ENCODE peak calls at places on chromosomes 5 and 9, in ten cellular contexts. One of them, this sample, is unnamed.

GRCh38 chr5:40841068-40841805 is at the start of gene CARD6:
- DNase-seq in right cardiac atrium: no peak
- DNase-seq in activated effector memory CD4-positive, alpha-beta T cell treated with Interleukin-2 at 50 U/mL for 16 hours: no peak
- DNase-seq in NCI-H187 treated with DMSO at 0.1 percent for 48 hours: no peak
- DNase-seq in stimulated activated CD8-positive, alpha-beta memory T cell treated with anti-CD3 and anti-CD28 coated beads, Interleukin-2, amount 100 ng/mL, for 48 hours: no peak
- DNase-seq in activated CD4-positive, alpha-beta T cell treated with anti-CD3 and anti-CD28 coated beads, Interleukin-2, amount 50 U/mL, for 1 hour: no peak
- DNase-seq in GM12892: no peak
- DNase-seq in stimulated activated CD4-positive, alpha-beta T cell treated with anti-CD3 and anti-CD28 coated beads, Interleukin-15, amount 100 ng/mL, for 1 hour: no peak
- DNase-seq in GM10248: peak
- DNase-seq in HEK293T: no peak
- DNase-seq in this sample: no peak

GRCh38 chr9:34452568-34452967 is 5.8 kb downstream of the FAM219A start:
- DNase-seq in GM10248: no peak
- DNase-seq in activated CD4-positive, alpha-beta T cell treated with anti-CD3 and anti-CD28 coated beads, Interleukin-2, amount 50 U/mL, for 1 hour: no peak
- DNase-seq in right cardiac atrium: no peak
- DNase-seq in HEK293T: no peak
- DNase-seq in stimulated activated CD4-positive, alpha-beta T cell treated with anti-CD3 and anti-CD28 coated beads, Interleukin-15, amount 100 ng/mL, for 1 hour: no peak
- DNase-seq in NCI-H187 treated with DMSO at 0.1 percent for 48 hours: no peak
- DNase-seq in stimulated activated CD8-positive, alpha-beta memory T cell treated with anti-CD3 and anti-CD28 coated beads, Interleukin-2, amount 100 ng/mL, for 48 hours: no peak
- DNase-seq in GM12892: no peak
- DNase-seq in activated effector memory CD4-positive, alpha-beta T cell treated with Interleukin-2 at 50 U/mL for 16 hours: no peak
- DNase-seq in this sample: no peak

GRCh38 chr9:3835393-3835792 is 309.6 kb upstream of the RFX3 start:
- DNase-seq in right cardiac atrium: no peak
- DNase-seq in activated effector memory CD4-positive, alpha-beta T cell treated with Interleukin-2 at 50 U/mL for 16 hours: no peak
- DNase-seq in GM12892: no peak
- DNase-seq in stimulated activated CD4-positive, alpha-beta T cell treated with anti-CD3 and anti-CD28 coated beads, Interleukin-15, amount 100 ng/mL, for 1 hour: no peak
- DNase-seq in HEK293T: no peak
- DNase-seq in GM10248: no peak
- DNase-seq in NCI-H187 treated with DMSO at 0.1 percent for 48 hours: no peak
- DNase-seq in activated CD4-positive, alpha-beta T cell treated with anti-CD3 and anti-CD28 coated beads, Interleukin-2, amount 50 U/mL, for 1 hour: no peak
- DNase-seq in stimulated activated CD8-positive, alpha-beta memory T cell treated with anti-CD3 and anti-CD28 coated beads, Interleukin-2, amount 100 ng/mL, for 48 hours: no peak
- DNase-seq in this sample: no peak

GRCh38 chr9:129559506-129559881 is 61.4 kb downstream of the C9orf50 start:
- DNase-seq in stimulated activated CD8-positive, alpha-beta memory T cell treated with anti-CD3 and anti-CD28 coated beads, Interleukin-2, amount 100 ng/mL, for 48 hours: no peak
- DNase-seq in GM10248: no peak
- DNase-seq in HEK293T: no peak
- DNase-seq in right cardiac atrium: no peak
- DNase-seq in GM12892: no peak
- DNase-seq in NCI-H187 treated with DMSO at 0.1 percent for 48 hours: no peak
- DNase-seq in activated effector memory CD4-positive, alpha-beta T cell treated with Interleukin-2 at 50 U/mL for 16 hours: no peak
- DNase-seq in activated CD4-positive, alpha-beta T cell treated with anti-CD3 and anti-CD28 coated beads, Interleukin-2, amount 50 U/mL, for 1 hour: no peak
- DNase-seq in stimulated activated CD4-positive, alpha-beta T cell treated with anti-CD3 and anti-CD28 coated beads, Interleukin-15, amount 100 ng/mL, for 1 hour: no peak
- DNase-seq in this sample: no peak

GRCh38 chr9:70297141-70297540 is 38.4 kb downstream of the SMC5 start:
- DNase-seq in right cardiac atrium: no peak
- DNase-seq in NCI-H187 treated with DMSO at 0.1 percent for 48 hours: no peak
- DNase-seq in GM12892: no peak
- DNase-seq in GM10248: no peak
- DNase-seq in activated effector memory CD4-positive, alpha-beta T cell treated with Interleukin-2 at 50 U/mL for 16 hours: no peak
- DNase-seq in stimulated activated CD4-positive, alpha-beta T cell treated with anti-CD3 and anti-CD28 coated beads, Interleukin-15, amount 100 ng/mL, for 1 hour: no peak
- DNase-seq in HEK293T: no peak
- DNase-seq in activated CD4-positive, alpha-beta T cell treated with anti-CD3 and anti-CD28 coated beads, Interleukin-2, amount 50 U/mL, for 1 hour: no peak
- DNase-seq in stimulated activated CD8-positive, alpha-beta memory T cell treated with anti-CD3 and anti-CD28 coated beads, Interleukin-2, amount 100 ng/mL, for 48 hours: no peak
- DNase-seq in this sample: no peak

GRCh38 chr9:2727966-2728613 is 10.8 kb downstream of the KCNV2 start:
- DNase-seq in activated CD4-positive, alpha-beta T cell treated with anti-CD3 and anti-CD28 coated beads, Interleukin-2, amount 50 U/mL, for 1 hour: no peak
- DNase-seq in HEK293T: peak
- DNase-seq in stimulated activated CD8-positive, alpha-beta memory T cell treated with anti-CD3 and anti-CD28 coated beads, Interleukin-2, amount 100 ng/mL, for 48 hours: no peak
- DNase-seq in NCI-H187 treated with DMSO at 0.1 percent for 48 hours: peak
- DNase-seq in stimulated activated CD4-positive, alpha-beta T cell treated with anti-CD3 and anti-CD28 coated beads, Interleukin-15, amount 100 ng/mL, for 1 hour: no peak
- DNase-seq in right cardiac atrium: no peak
- DNase-seq in GM10248: peak
- DNase-seq in activated effector memory CD4-positive, alpha-beta T cell treated with Interleukin-2 at 50 U/mL for 16 hours: no peak
- DNase-seq in GM12892: no peak
- DNase-seq in this sample: no peak

GRCh38 chr5:10329421-10329807 is 21.7 kb upstream of the CMBL start:
- DNase-seq in NCI-H187 treated with DMSO at 0.1 percent for 48 hours: no peak
- DNase-seq in GM12892: no peak
- DNase-seq in activated effector memory CD4-positive, alpha-beta T cell treated with Interleukin-2 at 50 U/mL for 16 hours: no peak
- DNase-seq in HEK293T: no peak
- DNase-seq in right cardiac atrium: no peak
- DNase-seq in GM10248: no peak
- DNase-seq in stimulated activated CD4-positive, alpha-beta T cell treated with anti-CD3 and anti-CD28 coated beads, Interleukin-15, amount 100 ng/mL, for 1 hour: no peak
- DNase-seq in stimulated activated CD8-positive, alpha-beta memory T cell treated with anti-CD3 and anti-CD28 coated beads, Interleukin-2, amount 100 ng/mL, for 48 hours: no peak
- DNase-seq in activated CD4-positive, alpha-beta T cell treated with anti-CD3 and anti-CD28 coated beads, Interleukin-2, amount 50 U/mL, for 1 hour: no peak
- DNase-seq in this sample: no peak

GRCh38 chr5:167995844-167996400 is 295.5 kb upstream of the WWC1 start:
- DNase-seq in activated effector memory CD4-positive, alpha-beta T cell treated with Interleukin-2 at 50 U/mL for 16 hours: no peak
- DNase-seq in GM10248: no peak
- DNase-seq in HEK293T: no peak
- DNase-seq in stimulated activated CD8-positive, alpha-beta memory T cell treated with anti-CD3 and anti-CD28 coated beads, Interleukin-2, amount 100 ng/mL, for 48 hours: no peak
- DNase-seq in right cardiac atrium: no peak
- DNase-seq in stimulated activated CD4-positive, alpha-beta T cell treated with anti-CD3 and anti-CD28 coated beads, Interleukin-15, amount 100 ng/mL, for 1 hour: no peak
- DNase-seq in NCI-H187 treated with DMSO at 0.1 percent for 48 hours: no peak
- DNase-seq in GM12892: no peak
- DNase-seq in activated CD4-positive, alpha-beta T cell treated with anti-CD3 and anti-CD28 coated beads, Interleukin-2, amount 50 U/mL, for 1 hour: no peak
- DNase-seq in this sample: no peak

GRCh38 chr9:133635903-133636531 is at the start of gene DBH:
- DNase-seq in stimulated activated CD8-positive, alpha-beta memory T cell treated with anti-CD3 and anti-CD28 coated beads, Interleukin-2, amount 100 ng/mL, for 48 hours: no peak
- DNase-seq in GM10248: no peak
- DNase-seq in HEK293T: no peak
- DNase-seq in GM12892: no peak
- DNase-seq in activated CD4-positive, alpha-beta T cell treated with anti-CD3 and anti-CD28 coated beads, Interleukin-2, amount 50 U/mL, for 1 hour: no peak
- DNase-seq in NCI-H187 treated with DMSO at 0.1 percent for 48 hours: no peak
- DNase-seq in right cardiac atrium: no peak
- DNase-seq in activated effector memory CD4-positive, alpha-beta T cell treated with Interleukin-2 at 50 U/mL for 16 hours: no peak
- DNase-seq in stimulated activated CD4-positive, alpha-beta T cell treated with anti-CD3 and anti-CD28 coated beads, Interleukin-15, amount 100 ng/mL, for 1 hour: no peak
- DNase-seq in this sample: no peak

GRCh38 chr5:111585291-111585690 is 73.0 kb upstream of the STARD4 start:
- DNase-seq in HEK293T: no peak
- DNase-seq in right cardiac atrium: no peak
- DNase-seq in stimulated activated CD4-positive, alpha-beta T cell treated with anti-CD3 and anti-CD28 coated beads, Interleukin-15, amount 100 ng/mL, for 1 hour: no peak
- DNase-seq in activated effector memory CD4-positive, alpha-beta T cell treated with Interleukin-2 at 50 U/mL for 16 hours: no peak
- DNase-seq in GM12892: no peak
- DNase-seq in NCI-H187 treated with DMSO at 0.1 percent for 48 hours: no peak
- DNase-seq in GM10248: no peak
- DNase-seq in activated CD4-positive, alpha-beta T cell treated with anti-CD3 and anti-CD28 coated beads, Interleukin-2, amount 50 U/mL, for 1 hour: no peak
- DNase-seq in stimulated activated CD8-positive, alpha-beta memory T cell treated with anti-CD3 and anti-CD28 coated beads, Interleukin-2, amount 100 ng/mL, for 48 hours: no peak
- DNase-seq in this sample: no peak

GRCh38 chr9:133961226-133962165 is 30.6 kb downstream of the VAV2 start:
- DNase-seq in stimulated activated CD4-positive, alpha-beta T cell treated with anti-CD3 and anti-CD28 coated beads, Interleukin-15, amount 100 ng/mL, for 1 hour: no peak
- DNase-seq in HEK293T: no peak
- DNase-seq in stimulated activated CD8-positive, alpha-beta memory T cell treated with anti-CD3 and anti-CD28 coated beads, Interleukin-2, amount 100 ng/mL, for 48 hours: no peak
- DNase-seq in right cardiac atrium: peak
- DNase-seq in activated CD4-positive, alpha-beta T cell treated with anti-CD3 and anti-CD28 coated beads, Interleukin-2, amount 50 U/mL, for 1 hour: no peak
- DNase-seq in GM12892: no peak
- DNase-seq in NCI-H187 treated with DMSO at 0.1 percent for 48 hours: no peak
- DNase-seq in activated effector memory CD4-positive, alpha-beta T cell treated with Interleukin-2 at 50 U/mL for 16 hours: no peak
- DNase-seq in GM10248: no peak
- DNase-seq in this sample: no peak

GRCh38 chr5:147223951-147224791 is 10.7 kb upstream of the STK32A start:
- DNase-seq in GM12892: no peak
- DNase-seq in stimulated activated CD8-positive, alpha-beta memory T cell treated with anti-CD3 and anti-CD28 coated beads, Interleukin-2, amount 100 ng/mL, for 48 hours: no peak
- DNase-seq in HEK293T: peak
- DNase-seq in GM10248: peak
- DNase-seq in right cardiac atrium: no peak
- DNase-seq in NCI-H187 treated with DMSO at 0.1 percent for 48 hours: no peak
- DNase-seq in stimulated activated CD4-positive, alpha-beta T cell treated with anti-CD3 and anti-CD28 coated beads, Interleukin-15, amount 100 ng/mL, for 1 hour: no peak
- DNase-seq in activated effector memory CD4-positive, alpha-beta T cell treated with Interleukin-2 at 50 U/mL for 16 hours: no peak
- DNase-seq in activated CD4-positive, alpha-beta T cell treated with anti-CD3 and anti-CD28 coated beads, Interleukin-2, amount 50 U/mL, for 1 hour: no peak
- DNase-seq in this sample: no peak

GRCh38 chr9:100756217-100756616 is 178.3 kb downstream of the CAVIN4 start:
- DNase-seq in stimulated activated CD8-positive, alpha-beta memory T cell treated with anti-CD3 and anti-CD28 coated beads, Interleukin-2, amount 100 ng/mL, for 48 hours: no peak
- DNase-seq in HEK293T: no peak
- DNase-seq in activated CD4-positive, alpha-beta T cell treated with anti-CD3 and anti-CD28 coated beads, Interleukin-2, amount 50 U/mL, for 1 hour: no peak
- DNase-seq in GM12892: no peak
- DNase-seq in right cardiac atrium: no peak
- DNase-seq in NCI-H187 treated with DMSO at 0.1 percent for 48 hours: no peak
- DNase-seq in stimulated activated CD4-positive, alpha-beta T cell treated with anti-CD3 and anti-CD28 coated beads, Interleukin-15, amount 100 ng/mL, for 1 hour: no peak
- DNase-seq in activated effector memory CD4-positive, alpha-beta T cell treated with Interleukin-2 at 50 U/mL for 16 hours: no peak
- DNase-seq in GM10248: no peak
- DNase-seq in this sample: no peak

GRCh38 chr5:179880848-179881590 is 22.4 kb upstream of the MRNIP start:
- DNase-seq in right cardiac atrium: no peak
- DNase-seq in GM10248: no peak
- DNase-seq in stimulated activated CD8-positive, alpha-beta memory T cell treated with anti-CD3 and anti-CD28 coated beads, Interleukin-2, amount 100 ng/mL, for 48 hours: no peak
- DNase-seq in HEK293T: no peak
- DNase-seq in activated effector memory CD4-positive, alpha-beta T cell treated with Interleukin-2 at 50 U/mL for 16 hours: no peak
- DNase-seq in NCI-H187 treated with DMSO at 0.1 percent for 48 hours: no peak
- DNase-seq in GM12892: no peak
- DNase-seq in activated CD4-positive, alpha-beta T cell treated with anti-CD3 and anti-CD28 coated beads, Interleukin-2, amount 50 U/mL, for 1 hour: no peak
- DNase-seq in stimulated activated CD4-positive, alpha-beta T cell treated with anti-CD3 and anti-CD28 coated beads, Interleukin-15, amount 100 ng/mL, for 1 hour: no peak
- DNase-seq in this sample: no peak

GRCh38 chr5:115375922-115376321 is 79.5 kb upstream of the CCDC112 start:
- DNase-seq in HEK293T: no peak
- DNase-seq in GM10248: no peak
- DNase-seq in stimulated activated CD4-positive, alpha-beta T cell treated with anti-CD3 and anti-CD28 coated beads, Interleukin-15, amount 100 ng/mL, for 1 hour: no peak
- DNase-seq in activated effector memory CD4-positive, alpha-beta T cell treated with Interleukin-2 at 50 U/mL for 16 hours: no peak
- DNase-seq in NCI-H187 treated with DMSO at 0.1 percent for 48 hours: no peak
- DNase-seq in stimulated activated CD8-positive, alpha-beta memory T cell treated with anti-CD3 and anti-CD28 coated beads, Interleukin-2, amount 100 ng/mL, for 48 hours: no peak
- DNase-seq in right cardiac atrium: no peak
- DNase-seq in activated CD4-positive, alpha-beta T cell treated with anti-CD3 and anti-CD28 coated beads, Interleukin-2, amount 50 U/mL, for 1 hour: no peak
- DNase-seq in GM12892: no peak
- DNase-seq in this sample: no peak

GRCh38 chr9:99076483-99077171 is 28.3 kb upstream of the TGFBR1 start:
- DNase-seq in GM10248: peak
- DNase-seq in NCI-H187 treated with DMSO at 0.1 percent for 48 hours: no peak
- DNase-seq in activated effector memory CD4-positive, alpha-beta T cell treated with Interleukin-2 at 50 U/mL for 16 hours: peak
- DNase-seq in activated CD4-positive, alpha-beta T cell treated with anti-CD3 and anti-CD28 coated beads, Interleukin-2, amount 50 U/mL, for 1 hour: peak
- DNase-seq in stimulated activated CD8-positive, alpha-beta memory T cell treated with anti-CD3 and anti-CD28 coated beads, Interleukin-2, amount 100 ng/mL, for 48 hours: no peak
- DNase-seq in stimulated activated CD4-positive, alpha-beta T cell treated with anti-CD3 and anti-CD28 coated beads, Interleukin-15, amount 100 ng/mL, for 1 hour: no peak
- DNase-seq in HEK293T: no peak
- DNase-seq in GM12892: no peak
- DNase-seq in right cardiac atrium: peak
- DNase-seq in this sample: peak

GRCh38 chr9:124133752-124134151 is 122.2 kb downstream of the LHX2 start:
- DNase-seq in GM12892: no peak
- DNase-seq in stimulated activated CD8-positive, alpha-beta memory T cell treated with anti-CD3 and anti-CD28 coated beads, Interleukin-2, amount 100 ng/mL, for 48 hours: peak
- DNase-seq in activated effector memory CD4-positive, alpha-beta T cell treated with Interleukin-2 at 50 U/mL for 16 hours: no peak
- DNase-seq in HEK293T: no peak
- DNase-seq in stimulated activated CD4-positive, alpha-beta T cell treated with anti-CD3 and anti-CD28 coated beads, Interleukin-15, amount 100 ng/mL, for 1 hour: no peak
- DNase-seq in right cardiac atrium: peak
- DNase-seq in NCI-H187 treated with DMSO at 0.1 percent for 48 hours: no peak
- DNase-seq in GM10248: peak
- DNase-seq in activated CD4-positive, alpha-beta T cell treated with anti-CD3 and anti-CD28 coated beads, Interleukin-2, amount 50 U/mL, for 1 hour: no peak
- DNase-seq in this sample: no peak

GRCh38 chr5:36691241-36691640 is 84.8 kb downstream of the SLC1A3 start:
- DNase-seq in GM12892: no peak
- DNase-seq in stimulated activated CD4-positive, alpha-beta T cell treated with anti-CD3 and anti-CD28 coated beads, Interleukin-15, amount 100 ng/mL, for 1 hour: no peak
- DNase-seq in NCI-H187 treated with DMSO at 0.1 percent for 48 hours: no peak
- DNase-seq in activated CD4-positive, alpha-beta T cell treated with anti-CD3 and anti-CD28 coated beads, Interleukin-2, amount 50 U/mL, for 1 hour: no peak
- DNase-seq in right cardiac atrium: no peak
- DNase-seq in HEK293T: no peak
- DNase-seq in GM10248: no peak
- DNase-seq in stimulated activated CD8-positive, alpha-beta memory T cell treated with anti-CD3 and anti-CD28 coated beads, Interleukin-2, amount 100 ng/mL, for 48 hours: no peak
- DNase-seq in activated effector memory CD4-positive, alpha-beta T cell treated with Interleukin-2 at 50 U/mL for 16 hours: no peak
- DNase-seq in this sample: no peak

GRCh38 chr5:119470851-119471451 is 18.7 kb downstream of the HSD17B4 start:
- DNase-seq in activated CD4-positive, alpha-beta T cell treated with anti-CD3 and anti-CD28 coated beads, Interleukin-2, amount 50 U/mL, for 1 hour: no peak
- DNase-seq in stimulated activated CD8-positive, alpha-beta memory T cell treated with anti-CD3 and anti-CD28 coated beads, Interleukin-2, amount 100 ng/mL, for 48 hours: no peak
- DNase-seq in activated effector memory CD4-positive, alpha-beta T cell treated with Interleukin-2 at 50 U/mL for 16 hours: no peak
- DNase-seq in right cardiac atrium: no peak
- DNase-seq in HEK293T: no peak
- DNase-seq in GM10248: peak
- DNase-seq in GM12892: no peak
- DNase-seq in stimulated activated CD4-positive, alpha-beta T cell treated with anti-CD3 and anti-CD28 coated beads, Interleukin-15, amount 100 ng/mL, for 1 hour: no peak
- DNase-seq in NCI-H187 treated with DMSO at 0.1 percent for 48 hours: no peak
- DNase-seq in this sample: no peak

GRCh38 chr5:152349683-152350526 is 55.2 kb downstream of the NMUR2 start:
- DNase-seq in HEK293T: peak
- DNase-seq in stimulated activated CD8-positive, alpha-beta memory T cell treated with anti-CD3 and anti-CD28 coated beads, Interleukin-2, amount 100 ng/mL, for 48 hours: peak
- DNase-seq in GM12892: peak
- DNase-seq in GM10248: peak
- DNase-seq in right cardiac atrium: peak
- DNase-seq in activated CD4-positive, alpha-beta T cell treated with anti-CD3 and anti-CD28 coated beads, Interleukin-2, amount 50 U/mL, for 1 hour: peak
- DNase-seq in stimulated activated CD4-positive, alpha-beta T cell treated with anti-CD3 and anti-CD28 coated beads, Interleukin-15, amount 100 ng/mL, for 1 hour: no peak
- DNase-seq in NCI-H187 treated with DMSO at 0.1 percent for 48 hours: no peak
- DNase-seq in activated effector memory CD4-positive, alpha-beta T cell treated with Interleukin-2 at 50 U/mL for 16 hours: no peak
- DNase-seq in this sample: peak

GRCh38 chr5:148903587-148903986 is 77.2 kb downstream of the ADRB2 start:
- DNase-seq in stimulated activated CD8-positive, alpha-beta memory T cell treated with anti-CD3 and anti-CD28 coated beads, Interleukin-2, amount 100 ng/mL, for 48 hours: no peak
- DNase-seq in NCI-H187 treated with DMSO at 0.1 percent for 48 hours: no peak
- DNase-seq in GM10248: no peak
- DNase-seq in GM12892: no peak
- DNase-seq in activated effector memory CD4-positive, alpha-beta T cell treated with Interleukin-2 at 50 U/mL for 16 hours: no peak
- DNase-seq in HEK293T: no peak
- DNase-seq in stimulated activated CD4-positive, alpha-beta T cell treated with anti-CD3 and anti-CD28 coated beads, Interleukin-15, amount 100 ng/mL, for 1 hour: no peak
- DNase-seq in activated CD4-positive, alpha-beta T cell treated with anti-CD3 and anti-CD28 coated beads, Interleukin-2, amount 50 U/mL, for 1 hour: no peak
- DNase-seq in right cardiac atrium: no peak
- DNase-seq in this sample: no peak

GRCh38 chr5:17679597-17680187 is 45.4 kb downstream of the TAF11L14 start:
- DNase-seq in NCI-H187 treated with DMSO at 0.1 percent for 48 hours: no peak
- DNase-seq in stimulated activated CD4-positive, alpha-beta T cell treated with anti-CD3 and anti-CD28 coated beads, Interleukin-15, amount 100 ng/mL, for 1 hour: no peak
- DNase-seq in stimulated activated CD8-positive, alpha-beta memory T cell treated with anti-CD3 and anti-CD28 coated beads, Interleukin-2, amount 100 ng/mL, for 48 hours: no peak
- DNase-seq in GM12892: no peak
- DNase-seq in HEK293T: no peak
- DNase-seq in activated CD4-positive, alpha-beta T cell treated with anti-CD3 and anti-CD28 coated beads, Interleukin-2, amount 50 U/mL, for 1 hour: no peak
- DNase-seq in right cardiac atrium: no peak
- DNase-seq in GM10248: no peak
- DNase-seq in activated effector memory CD4-positive, alpha-beta T cell treated with Interleukin-2 at 50 U/mL for 16 hours: no peak
- DNase-seq in this sample: no peak

GRCh38 chr5:53170748-53171349 is 61.3 kb upstream of the MOCS2 start:
- DNase-seq in NCI-H187 treated with DMSO at 0.1 percent for 48 hours: no peak
- DNase-seq in activated effector memory CD4-positive, alpha-beta T cell treated with Interleukin-2 at 50 U/mL for 16 hours: no peak
- DNase-seq in GM10248: peak
- DNase-seq in stimulated activated CD4-positive, alpha-beta T cell treated with anti-CD3 and anti-CD28 coated beads, Interleukin-15, amount 100 ng/mL, for 1 hour: no peak
- DNase-seq in stimulated activated CD8-positive, alpha-beta memory T cell treated with anti-CD3 and anti-CD28 coated beads, Interleukin-2, amount 100 ng/mL, for 48 hours: no peak
- DNase-seq in right cardiac atrium: no peak
- DNase-seq in activated CD4-positive, alpha-beta T cell treated with anti-CD3 and anti-CD28 coated beads, Interleukin-2, amount 50 U/mL, for 1 hour: no peak
- DNase-seq in GM12892: no peak
- DNase-seq in HEK293T: peak
- DNase-seq in this sample: no peak

GRCh38 chr5:180282281-180282680 is 9.6 kb downstream of the MAPK9 start:
- DNase-seq in HEK293T: no peak
- DNase-seq in GM10248: no peak
- DNase-seq in NCI-H187 treated with DMSO at 0.1 percent for 48 hours: no peak
- DNase-seq in stimulated activated CD8-positive, alpha-beta memory T cell treated with anti-CD3 and anti-CD28 coated beads, Interleukin-2, amount 100 ng/mL, for 48 hours: no peak
- DNase-seq in activated CD4-positive, alpha-beta T cell treated with anti-CD3 and anti-CD28 coated beads, Interleukin-2, amount 50 U/mL, for 1 hour: no peak
- DNase-seq in activated effector memory CD4-positive, alpha-beta T cell treated with Interleukin-2 at 50 U/mL for 16 hours: no peak
- DNase-seq in GM12892: no peak
- DNase-seq in right cardiac atrium: no peak
- DNase-seq in stimulated activated CD4-positive, alpha-beta T cell treated with anti-CD3 and anti-CD28 coated beads, Interleukin-15, amount 100 ng/mL, for 1 hour: no peak
- DNase-seq in this sample: no peak

GRCh38 chr9:82891321-82891720 is 171.6 kb downstream of the RASEF start:
- DNase-seq in NCI-H187 treated with DMSO at 0.1 percent for 48 hours: no peak
- DNase-seq in GM12892: no peak
- DNase-seq in stimulated activated CD4-positive, alpha-beta T cell treated with anti-CD3 and anti-CD28 coated beads, Interleukin-15, amount 100 ng/mL, for 1 hour: no peak
- DNase-seq in right cardiac atrium: no peak
- DNase-seq in GM10248: no peak
- DNase-seq in stimulated activated CD8-positive, alpha-beta memory T cell treated with anti-CD3 and anti-CD28 coated beads, Interleukin-2, amount 100 ng/mL, for 48 hours: no peak
- DNase-seq in HEK293T: no peak
- DNase-seq in activated CD4-positive, alpha-beta T cell treated with anti-CD3 and anti-CD28 coated beads, Interleukin-2, amount 50 U/mL, for 1 hour: no peak
- DNase-seq in activated effector memory CD4-positive, alpha-beta T cell treated with Interleukin-2 at 50 U/mL for 16 hours: no peak
- DNase-seq in this sample: no peak

GRCh38 chr5:27048507-27048906 is 10.1 kb upstream of the CDH9 start:
- DNase-seq in NCI-H187 treated with DMSO at 0.1 percent for 48 hours: no peak
- DNase-seq in activated CD4-positive, alpha-beta T cell treated with anti-CD3 and anti-CD28 coated beads, Interleukin-2, amount 50 U/mL, for 1 hour: no peak
- DNase-seq in HEK293T: no peak
- DNase-seq in activated effector memory CD4-positive, alpha-beta T cell treated with Interleukin-2 at 50 U/mL for 16 hours: no peak
- DNase-seq in stimulated activated CD4-positive, alpha-beta T cell treated with anti-CD3 and anti-CD28 coated beads, Interleukin-15, amount 100 ng/mL, for 1 hour: no peak
- DNase-seq in right cardiac atrium: no peak
- DNase-seq in GM12892: no peak
- DNase-seq in stimulated activated CD8-positive, alpha-beta memory T cell treated with anti-CD3 and anti-CD28 coated beads, Interleukin-2, amount 100 ng/mL, for 48 hours: no peak
- DNase-seq in GM10248: no peak
- DNase-seq in this sample: no peak

GRCh38 chr9:27278374-27278773 is 18.6 kb downstream of the EQTN start:
- DNase-seq in right cardiac atrium: no peak
- DNase-seq in stimulated activated CD4-positive, alpha-beta T cell treated with anti-CD3 and anti-CD28 coated beads, Interleukin-15, amount 100 ng/mL, for 1 hour: no peak
- DNase-seq in NCI-H187 treated with DMSO at 0.1 percent for 48 hours: no peak
- DNase-seq in GM12892: no peak
- DNase-seq in activated effector memory CD4-positive, alpha-beta T cell treated with Interleukin-2 at 50 U/mL for 16 hours: no peak
- DNase-seq in HEK293T: no peak
- DNase-seq in stimulated activated CD8-positive, alpha-beta memory T cell treated with anti-CD3 and anti-CD28 coated beads, Interleukin-2, amount 100 ng/mL, for 48 hours: no peak
- DNase-seq in activated CD4-positive, alpha-beta T cell treated with anti-CD3 and anti-CD28 coated beads, Interleukin-2, amount 50 U/mL, for 1 hour: no peak
- DNase-seq in GM10248: no peak
- DNase-seq in this sample: no peak

GRCh38 chr5:179243333-179243732 is 101.9 kb downstream of the ADAMTS2 start:
- DNase-seq in stimulated activated CD8-positive, alpha-beta memory T cell treated with anti-CD3 and anti-CD28 coated beads, Interleukin-2, amount 100 ng/mL, for 48 hours: no peak
- DNase-seq in activated CD4-positive, alpha-beta T cell treated with anti-CD3 and anti-CD28 coated beads, Interleukin-2, amount 50 U/mL, for 1 hour: no peak
- DNase-seq in GM12892: no peak
- DNase-seq in activated effector memory CD4-positive, alpha-beta T cell treated with Interleukin-2 at 50 U/mL for 16 hours: no peak
- DNase-seq in HEK293T: no peak
- DNase-seq in right cardiac atrium: peak
- DNase-seq in stimulated activated CD4-positive, alpha-beta T cell treated with anti-CD3 and anti-CD28 coated beads, Interleukin-15, amount 100 ng/mL, for 1 hour: no peak
- DNase-seq in GM10248: no peak
- DNase-seq in NCI-H187 treated with DMSO at 0.1 percent for 48 hours: no peak
- DNase-seq in this sample: no peak

This sample was measured in activated naive CD8-positive, alpha-beta T cell treated with anti-CD3 and anti-CD28 coated beads, Interleukin-2, amount 10 ng/mL, durations not matched to agents 7 days and 5 days.